ENCODE peak calls at places on chromosomes 5 and 9, in ten cellular contexts. C is PC-3, K is fibroblast of lung, R is A549, W is endothelial cell of umbilical vein, U is neural progenitor cell, P is GM23338, Z is GM12878, I is GM23248, B is hepatocyte. J is an unnamed sample.

GRCh38 chr5:97076098-97076497 is 66.3 kb downstream of the LIX1 start:
- DNase-seq in C (no peak), K (no peak), R (no peak), W (no peak), U (no peak), P (no peak), Z (no peak), I (no peak), B (no peak), J (no peak)

GRCh38 chr9:20593551-20593950 is 28.7 kb downstream of the MLLT3 start:
- DNase-seq in C (no peak), K (peak), R (no peak), W (peak), U (no peak), P (no peak), Z (no peak), I (peak), B (no peak), J (no peak)

GRCh38 chr9:130058154-130058553 is 4.4 kb downstream of the GPR107 start:
- DNase-seq in C (peak), K (no peak), R (peak), W (no peak), U (no peak), P (peak), Z (no peak), I (peak), B (no peak), J (no peak)

GRCh38 chr9:10957878-10958277 is 345.1 kb upstream of the PTPRD start:
- DNase-seq in C (no peak), K (no peak), R (no peak), W (no peak), U (no peak), P (no peak), Z (no peak), I (no peak), B (no peak), J (no peak)

GRCh38 chr5:111407562-111407961 is 104.8 kb downstream of the STARD4 start:
- DNase-seq in C (no peak), K (peak), R (no peak), W (no peak), U (no peak), P (no peak), Z (no peak), I (no peak), B (no peak), J (no peak)

GRCh38 chr9:32820322-32820721 is 37.0 kb downstream of the TMEM215 start:
- DNase-seq in C (no peak), K (no peak), R (no peak), W (no peak), U (no peak), P (no peak), Z (no peak), I (no peak), B (no peak), J (no peak)

GRCh38 chr9:137551656-137552534 is at the start of gene MRPL41:
- DNase-seq in C (peak), K (peak), R (peak), W (peak), U (peak), P (peak), Z (peak), I (peak), B (peak), J (peak)

GRCh38 chr9:135989722-135990467 is 28.7 kb upstream of the UBAC1 start:
- DNase-seq in C (no peak), K (no peak), R (no peak), W (no peak), U (peak), P (no peak), Z (no peak), I (no peak), B (no peak), J (no peak)

GRCh38 chr5:150166193-150167162 is at the start of gene CDX1:
- DNase-seq in C (no peak), K (no peak), R (no peak), W (no peak), U (no peak), P (peak), Z (no peak), I (no peak), B (no peak), J (peak)

GRCh38 chr9:15837079-15837679 is 284.3 kb downstream of the CCDC171 start:
- DNase-seq in C (peak), K (peak), R (peak), W (peak), U (peak), P (peak), Z (peak), I (peak), B (peak), J (no peak)

GRCh38 chr5:160262665-160263064 is 33.4 kb downstream of the FABP6 start:
- DNase-seq in C (no peak), K (no peak), R (no peak), W (peak), U (peak), P (no peak), Z (no peak), I (peak), B (peak), J (no peak)

GRCh38 chr9:130298663-130299279 is 33.2 kb downstream of the HMCN2 start:
- DNase-seq in C (peak), K (peak), R (no peak), W (no peak), U (peak), P (peak), Z (no peak), I (peak), B (peak), J (peak)

GRCh38 chr5:318931-319601 is 2.4 kb upstream of the AHRR start:
- DNase-seq in C (no peak), K (no peak), R (no peak), W (no peak), U (no peak), P (no peak), Z (no peak), I (no peak), B (no peak), J (no peak)

GRCh38 chr5:78896128-78896527 is 89.0 kb downstream of the ARSB start:
- DNase-seq in C (peak), K (peak), R (no peak), W (peak), U (no peak), P (no peak), Z (no peak), I (peak), B (no peak), J (no peak)

GRCh38 chr9:134775552-134775951 is 105.1 kb upstream of the FCN2 start:
- DNase-seq in C (peak), K (peak), R (no peak), W (no peak), U (no peak), P (no peak), Z (no peak), I (peak), B (peak), J (no peak)

GRCh38 chr5:43216941-43217340 is 24.9 kb downstream of the NIM1K start:
- DNase-seq in C (no peak), K (no peak), R (no peak), W (no peak), U (no peak), P (no peak), Z (no peak), I (no peak), B (no peak), J (no peak)

GRCh38 chr5:142446960-142447279 is 122.1 kb upstream of the SPRY4 start:
- DNase-seq in C (no peak), K (no peak), R (no peak), W (no peak), U (no peak), P (no peak), Z (no peak), I (no peak), B (no peak), J (no peak)

GRCh38 chr5:154193176-154193575 is 2.6 kb downstream of the GALNT10 start:
- DNase-seq in C (no peak), K (no peak), R (no peak), W (no peak), U (no peak), P (no peak), Z (no peak), I (peak), B (no peak), J (no peak)

GRCh38 chr5:76165961-76166360 is 82.8 kb downstream of the SV2C start:
- DNase-seq in C (no peak), K (no peak), R (no peak), W (no peak), U (no peak), P (no peak), Z (no peak), I (no peak), B (no peak), J (no peak)

GRCh38 chr5:149254506-149254905 is 17.2 kb upstream of the AFAP1L1 start:
- DNase-seq in C (peak), K (peak), R (no peak), W (no peak), U (peak), P (peak), Z (no peak), I (peak), B (peak), J (peak)

GRCh38 chr9:132023409-132024180 is 56.1 kb downstream of the MED27 start:
- DNase-seq in C (no peak), K (no peak), R (no peak), W (no peak), U (no peak), P (no peak), Z (no peak), I (no peak), B (no peak), J (no peak)

GRCh38 chr9:126724226-126724625 is 80.6 kb upstream of the ZBTB43 start:
- DNase-seq in C (peak), K (no peak), R (no peak), W (no peak), U (no peak), P (no peak), Z (no peak), I (peak), B (no peak), J (no peak)

GRCh38 chr9:126777733-126778132 is 27.1 kb upstream of the ZBTB43 start:
- DNase-seq in C (peak), K (no peak), R (no peak), W (no peak), U (peak), P (peak), Z (no peak), I (no peak), B (peak), J (peak)

GRCh38 chr5:18745591-18745987 is 1111.3 kb downstream of the TAF11L14 start:
- DNase-seq in C (peak), K (no peak), R (peak), W (no peak), U (no peak), P (no peak), Z (no peak), I (no peak), B (no peak), J (no peak)

GRCh38 chr5:144187699-144188294 is 17.1 kb downstream of the KCTD16 start:
- DNase-seq in C (peak), K (peak), R (peak), W (peak), U (no peak), P (no peak), Z (peak), I (peak), B (peak), J (no peak)
- H3K4me2 ChIP-seq in C (peak), K (no peak), R (peak), W (peak), U (no peak), P (no peak), Z (peak), I (peak), B (no peak), J (no peak)

GRCh38 chr5:82360043-82360442 is 81.9 kb upstream of the RPS23 start:
- DNase-seq in C (no peak), K (no peak), R (no peak), W (no peak), U (peak), P (no peak), Z (no peak), I (no peak), B (no peak), J (no peak)
- H3K4me2 ChIP-seq in C (no peak), K (no peak), R (no peak), W (no peak), U (peak), P (no peak), Z (no peak), I (no peak), B (no peak), J (no peak)

GRCh38 chr5:41787257-41787656 is 83.0 kb downstream of the OXCT1 start:
- DNase-seq in C (peak), K (no peak), R (no peak), W (peak), U (no peak), P (peak), Z (no peak), I (peak), B (no peak), J (no peak)

GRCh38 chr5:41793156-41793770 is 77.0 kb downstream of the OXCT1 start:
- DNase-seq in C (peak), K (peak), R (no peak), W (peak), U (no peak), P (no peak), Z (no peak), I (peak), B (peak), J (no peak)

GRCh38 chr5:41789434-41789833 is 80.8 kb downstream of the OXCT1 start:
- DNase-seq in C (no peak), K (peak), R (no peak), W (peak), U (no peak), P (no peak), Z (no peak), I (no peak), B (no peak), J (no peak)

GRCh38 chr5:41788800-41789395 is 81.3 kb downstream of the OXCT1 start:
- DNase-seq in C (peak), K (peak), R (no peak), W (peak), U (no peak), P (no peak), Z (no peak), I (peak), B (no peak), J (no peak)

GRCh38 chr5:41790038-41790776 is 80.0 kb downstream of the OXCT1 start:
- DNase-seq in C (peak), K (peak), R (no peak), W (peak), U (no peak), P (no peak), Z (no peak), I (peak), B (peak), J (no peak)
- H3K4me2 ChIP-seq in C (peak), K (peak), R (no peak), W (peak), U (no peak), P (no peak), Z (no peak), I (peak), B (peak), J (no peak)

DNA sequence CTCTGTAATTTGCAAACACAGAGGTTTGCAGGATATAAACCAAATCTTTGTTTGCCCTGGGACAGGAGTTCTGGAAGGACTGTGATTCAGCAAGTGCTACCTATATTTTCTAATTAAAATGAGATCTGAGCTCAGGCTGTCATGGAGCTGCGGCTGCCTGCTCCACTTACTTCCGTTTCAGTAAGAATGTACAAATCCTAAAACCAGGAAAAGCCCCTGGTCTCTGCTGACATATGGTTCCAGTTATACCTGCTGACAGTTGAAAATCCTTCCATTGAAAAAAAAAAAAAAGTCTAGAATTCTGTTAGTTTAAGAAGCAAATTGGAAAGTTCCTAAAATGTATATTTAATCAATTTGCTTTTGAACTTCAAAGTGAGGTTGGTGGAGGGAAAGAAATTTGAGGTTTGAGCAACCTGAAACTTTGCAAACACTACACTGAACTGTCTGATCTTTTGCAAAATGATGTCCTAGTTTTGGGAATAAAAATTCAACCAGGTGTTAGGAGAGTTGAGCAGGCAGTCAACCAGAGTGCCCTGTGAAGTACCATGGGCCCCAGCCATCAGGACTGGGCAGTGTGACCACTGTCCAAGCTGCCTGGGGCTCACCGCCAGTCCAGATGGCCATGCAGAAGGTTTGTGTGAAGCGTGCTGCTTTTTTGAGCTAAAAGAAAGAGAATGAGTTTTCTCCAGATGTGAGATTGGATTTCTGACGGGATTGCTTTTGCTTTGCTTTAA is 50.6 kb downstream of the SHB start:
- DNase-seq in C (no peak), K (no peak), R (no peak), W (no peak), U (no peak), P (no peak), Z (no peak), I (peak), B (no peak), J (no peak)
- H3K4me2 ChIP-seq in C (peak), K (peak), R (peak), W (no peak), U (peak), P (peak), Z (no peak), I (peak), B (peak), J (no peak)

DNA sequence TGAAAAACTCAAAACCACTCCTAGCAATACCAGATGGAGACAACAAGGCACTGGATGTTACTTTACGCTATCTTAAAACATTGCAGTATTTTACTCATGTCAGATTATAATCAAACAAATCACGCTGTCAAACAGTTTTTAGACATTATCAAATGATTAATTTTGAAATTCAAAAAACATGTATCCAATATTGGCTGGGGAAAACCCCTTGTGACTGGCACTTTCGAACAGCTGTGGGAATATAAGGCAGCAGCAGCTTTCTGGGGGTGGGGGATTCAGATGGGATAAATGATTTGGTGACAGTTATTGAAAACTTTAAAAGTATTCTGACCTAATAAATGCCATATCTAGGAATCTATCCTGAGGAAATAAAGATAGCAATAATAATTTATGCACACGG is 28.7 kb downstream of the ELL2 start:
- DNase-seq in C (no peak), K (no peak), R (no peak), W (no peak), U (no peak), P (no peak), Z (no peak), I (no peak), B (no peak), J (no peak)
- H3K4me2 ChIP-seq in C (no peak), K (no peak), R (no peak), W (no peak), U (no peak), P (no peak), Z (no peak), I (peak), B (no peak), J (no peak)

DNA sequence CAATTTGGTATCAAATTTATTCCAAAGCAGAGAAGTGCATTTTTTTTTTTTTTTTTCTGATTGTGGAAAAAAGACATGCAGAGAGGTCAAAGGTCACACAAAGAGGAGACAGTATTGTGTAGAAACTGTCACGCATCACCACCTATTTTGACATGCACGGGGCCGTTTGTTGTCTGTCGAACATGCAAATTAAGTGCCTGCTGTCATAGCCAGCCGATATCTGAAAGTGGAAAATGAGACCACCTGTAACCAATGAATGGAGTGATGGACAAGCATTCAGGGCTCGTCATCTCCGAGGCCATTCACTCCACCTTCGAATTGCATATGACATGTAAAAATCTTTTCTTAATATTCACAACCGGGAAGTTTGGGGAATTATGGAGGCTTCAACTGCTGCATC is 512.2 kb upstream of the ADAMTS16 start:
- DNase-seq in C (no peak), K (no peak), R (no peak), W (no peak), U (no peak), P (no peak), Z (no peak), I (no peak), B (no peak), J (no peak)
- H3K4me2 ChIP-seq in C (no peak), K (no peak), R (no peak), W (no peak), U (no peak), P (no peak), Z (no peak), I (no peak), B (no peak), J (no peak)